ENCODE peak calls at places on chromosomes 4 and X, in nine cellular contexts. D is A673; Y is activated CD8-positive, alpha-beta memory T cell treated with anti-CD3 and anti-CD28 coated beads for 48 hours; G is neural progenitor cell; O is T-cell; Z is left ventricle myocardium superior; P is NCI-H2029; K is HT1080; E is esophagus muscularis mucosa. V is an unnamed sample.

GRCh38 chrX:69297521-69297920 is 132.3 kb upstream of the PJA1 start:
- DNase-seq in Z (no peak), P (no peak), E (no peak), Y (no peak), G (peak), D (peak), K (no peak), O (no peak), V (no peak)

GRCh38 chrX:19740744-19741143 is 146.7 kb downstream of the SH3KBP1 start:
- DNase-seq in O (no peak), D (no peak), P (no peak), Y (no peak), K (no peak), Z (no peak), G (no peak), E (no peak), V (no peak)

GRCh38 chrX:7515681-7516413 is 327.1 kb upstream of the VCX start:
- DNase-seq in D (no peak), Z (no peak), K (peak), P (no peak), E (no peak), Y (no peak), G (no peak), O (no peak), V (no peak)

GRCh38 chr4:159227378-159227777 is 124.5 kb downstream of the RAPGEF2 start:
- DNase-seq in D (no peak), E (no peak), K (peak), P (no peak), Z (no peak), O (no peak), G (no peak), Y (no peak), V (no peak)

GRCh38 chrX:40094041-40094899 is 3.5 kb downstream of the BCOR start:
- DNase-seq in D (peak), G (peak), E (no peak), K (no peak), P (no peak), Z (peak), Y (no peak), O (no peak), V (no peak)

GRCh38 chr4:71229477-71230257 is 109.2 kb upstream of the SLC4A4 start:
- DNase-seq in Z (no peak), K (peak), D (peak), O (no peak), Y (no peak), P (no peak), E (no peak), G (peak), V (no peak)

GRCh38 chrX:136318895-136319597 is 18.3 kb downstream of the ADGRG4 start:
- DNase-seq in P (no peak), D (peak), O (no peak), Z (no peak), G (no peak), Y (no peak), E (no peak), K (no peak), V (no peak)

GRCh38 chrX:136138939-136139338 is 8.4 kb upstream of the FHL1 start:
- DNase-seq in O (no peak), D (no peak), Y (no peak), Z (no peak), E (no peak), P (no peak), K (no peak), G (no peak), V (no peak)

GRCh38 chrX:254630-255215 is 26.5 kb upstream of the PLCXD1 start:
- DNase-seq in D (no peak), K (no peak), E (peak), P (no peak), Y (no peak), Z (no peak), O (no peak), G (no peak), V (no peak)

GRCh38 chrX:120549483-120550452 is 11.0 kb downstream of the CUL4B start:
- DNase-seq in Y (no peak), K (peak), Z (no peak), O (no peak), E (no peak), D (peak), G (no peak), P (no peak), V (peak)

GRCh38 chr4:2927016-2927695 is 36.0 kb downstream of the NOP14 start:
- DNase-seq in K (no peak), P (no peak), Z (peak), O (no peak), G (no peak), E (no peak), Y (no peak), D (no peak), V (peak)

V was measured in activated CD4-positive, alpha-beta memory T cell treated with anti-CD3 and anti-CD28 coated beads for 36 hours.